ENCODE peak calls at places on chromosomes 7 and 10, in six cellular contexts. S, O, D, C, Z and N are unnamed samples.

GRCh38 chr10:50640238-50640637 is 16.5 kb upstream of the SGMS1 start:
- DNase-seq in S (no peak), O (no peak), D (no peak), C (no peak), Z (no peak), N (no peak)

GRCh38 chr7:128918266-128918665 is 7.8 kb upstream of the KCP start:
- DNase-seq in S (no peak), O (no peak), D (no peak), C (no peak), Z (no peak), N (no peak)

GRCh38 chr7:80047856-80048459 is 86.7 kb upstream of the GNAI1 start:
- DNase-seq in S (peak; percentile 76), O (no peak), D (no peak), C (peak; percentile 6), Z (no peak), N (peak; percentile 30)

GRCh38 chr7:39353615-39354376 is 212.4 kb upstream of the YAE1 start:
- DNase-seq in S (peak; percentile 50), O (no peak), D (no peak), C (peak; percentile 87), Z (peak; percentile 4), N (no peak)

GRCh38 chr7:37916673-37917660 is at the start of gene SFRP4:
- DNase-seq in S (peak; percentile 39), O (peak; percentile 73), D (peak; percentile 23), C (peak; percentile 76), Z (peak; percentile 27), N (peak; percentile 22)

GRCh38 chr10:77582710-77583115 is 54.9 kb downstream of the KCNMA1 start:
- DNase-seq in S (no peak), O (no peak), D (no peak), C (peak; percentile 93), Z (peak; percentile 95), N (peak; percentile 43)

GRCh38 chr7:114409750-114410149 is 4.9 kb upstream of the FOXP2 start:
- DNase-seq in S (no peak), O (no peak), D (no peak), C (peak; percentile 60), Z (peak; percentile 16), N (no peak)

GRCh38 chr10:13587367-13587766 is 602 bp downstream of the PRPF18 start:
- DNase-seq in S (no peak), O (no peak), D (peak; percentile 5), C (peak; percentile 17), Z (peak; percentile 11), N (no peak)

GRCh38 chr7:77455334-77455733 is 39.2 kb upstream of the GSAP start:
- DNase-seq in S (no peak), O (no peak), D (no peak), C (peak; percentile 67), Z (peak; percentile 86), N (no peak)

GRCh38 chr7:133853706-133854276 is 273.3 kb upstream of the LRGUK start:
- DNase-seq in S (peak; percentile 43), O (peak; percentile 18), D (peak; percentile 63), C (peak; percentile 99), Z (peak; percentile 91), N (peak; percentile 79)